ENCODE peak calls at places on chromosomes 4 and X, in four cellular contexts. One of them, this sample, is unnamed.

GRCh38 chr4:114883641-114884040 is 229.8 kb downstream of the NDST4 start:
- DNase-seq in GM12865: no peak
- DNase-seq in B cell: no peak
- DNase-seq in fibroblast of pulmonary artery: no peak
- DNase-seq in this sample: no peak

GRCh38 chr4:96301727-96302126 is 461.8 kb downstream of the PDHA2 start:
- DNase-seq in GM12865: no peak
- DNase-seq in fibroblast of pulmonary artery: no peak
- DNase-seq in B cell: no peak
- DNase-seq in this sample: no peak

GRCh38 chr4:6689506-6689960 is 4.1 kb upstream of the S100P start:
- DNase-seq in B cell: no peak
- DNase-seq in GM12865: no peak
- DNase-seq in fibroblast of pulmonary artery: no peak
- DNase-seq in this sample: peak

GRCh38 chr4:86497131-86497530 is 97.0 kb upstream of the PTPN13 start:
- DNase-seq in GM12865: peak
- DNase-seq in B cell: no peak
- DNase-seq in fibroblast of pulmonary artery: peak
- DNase-seq in this sample: no peak

GRCh38 chrX:119015407-119016242 is 41.2 kb downstream of the LONRF3 start:
- DNase-seq in fibroblast of pulmonary artery: peak
- DNase-seq in GM12865: peak
- DNase-seq in B cell: peak
- DNase-seq in this sample: peak

GRCh38 chr4:169236901-169237626 is 33.7 kb downstream of the SH3RF1 start:
- DNase-seq in GM12865: no peak
- DNase-seq in fibroblast of pulmonary artery: peak
- DNase-seq in B cell: no peak
- DNase-seq in this sample: no peak

GRCh38 chrX:142637206-142637605 is 388.5 kb upstream of the SPANXN4 start:
- DNase-seq in B cell: no peak
- DNase-seq in fibroblast of pulmonary artery: no peak
- DNase-seq in GM12865: no peak
- DNase-seq in this sample: no peak

GRCh38 chr4:8688041-8688907 is 95.7 kb downstream of the CPZ start:
- DNase-seq in fibroblast of pulmonary artery: peak
- DNase-seq in GM12865: no peak
- DNase-seq in B cell: no peak
- DNase-seq in this sample: peak

GRCh38 chr4:2412534-2412884 is 5.9 kb downstream of the ZFYVE28 start:
- DNase-seq in B cell: no peak
- DNase-seq in GM12865: peak
- DNase-seq in fibroblast of pulmonary artery: no peak
- DNase-seq in this sample: peak

GRCh38 chr4:11297201-11297600 is 131.5 kb downstream of the HS3ST1 start:
- DNase-seq in B cell: no peak
- DNase-seq in GM12865: no peak
- DNase-seq in fibroblast of pulmonary artery: peak
- DNase-seq in this sample: no peak

GRCh38 chr4:15778191-15778741 is at the start of gene CD38:
- DNase-seq in fibroblast of pulmonary artery: no peak
- DNase-seq in GM12865: peak
- DNase-seq in B cell: no peak
- DNase-seq in this sample: peak

GRCh38 chrX:47623540-47624027 is 3.9 kb upstream of the SYN1 start:
- DNase-seq in GM12865: no peak
- DNase-seq in B cell: no peak
- DNase-seq in fibroblast of pulmonary artery: peak
- DNase-seq in this sample: peak

GRCh38 chrX:106917830-106918500 is 2.2 kb upstream of the CLDN2 start:
- DNase-seq in GM12865: no peak
- DNase-seq in B cell: no peak
- DNase-seq in fibroblast of pulmonary artery: peak
- DNase-seq in this sample: peak

GRCh38 chr4:2441393-2442174 is 22.8 kb downstream of the CFAP99 start:
- DNase-seq in GM12865: peak
- DNase-seq in fibroblast of pulmonary artery: peak
- DNase-seq in B cell: peak
- DNase-seq in this sample: peak

GRCh38 chrX:48107717-48108116 is 22.7 kb upstream of the SPACA5B start:
- DNase-seq in fibroblast of pulmonary artery: no peak
- DNase-seq in B cell: no peak
- DNase-seq in GM12865: no peak
- DNase-seq in this sample: no peak

GRCh38 chr4:143511906-143512305 is 1.6 kb upstream of the SMARCA5 start:
- DNase-seq in GM12865: no peak
- DNase-seq in fibroblast of pulmonary artery: no peak
- DNase-seq in B cell: no peak
- DNase-seq in this sample: no peak

GRCh38 chr4:143514432-143514831 is 930 bp downstream of the SMARCA5 start:
- DNase-seq in fibroblast of pulmonary artery: peak
- DNase-seq in B cell: no peak
- DNase-seq in GM12865: peak
- DNase-seq in this sample: peak

GRCh38 chr4:143515905-143516304 is 2.4 kb downstream of the SMARCA5 start:
- DNase-seq in fibroblast of pulmonary artery: no peak
- DNase-seq in B cell: no peak
- DNase-seq in GM12865: no peak
- DNase-seq in this sample: no peak

GRCh38 chr4:143512978-143513313 is 556 bp upstream of the SMARCA5 start:
- DNase-seq in fibroblast of pulmonary artery: no peak
- DNase-seq in B cell: no peak
- DNase-seq in GM12865: no peak
- DNase-seq in this sample: peak

GRCh38 chr4:143513314-143514211 is at the start of gene SMARCA5:
- DNase-seq in B cell: peak
- DNase-seq in GM12865: peak
- DNase-seq in fibroblast of pulmonary artery: peak
- DNase-seq in this sample: peak
- TF ChIP-seq CTCF in B cell: no peak
- TF ChIP-seq CTCF in GM12865: no peak
- TF ChIP-seq CTCF in fibroblast of pulmonary artery: no peak
- TF ChIP-seq CTCF in this sample: no peak

DNA sequence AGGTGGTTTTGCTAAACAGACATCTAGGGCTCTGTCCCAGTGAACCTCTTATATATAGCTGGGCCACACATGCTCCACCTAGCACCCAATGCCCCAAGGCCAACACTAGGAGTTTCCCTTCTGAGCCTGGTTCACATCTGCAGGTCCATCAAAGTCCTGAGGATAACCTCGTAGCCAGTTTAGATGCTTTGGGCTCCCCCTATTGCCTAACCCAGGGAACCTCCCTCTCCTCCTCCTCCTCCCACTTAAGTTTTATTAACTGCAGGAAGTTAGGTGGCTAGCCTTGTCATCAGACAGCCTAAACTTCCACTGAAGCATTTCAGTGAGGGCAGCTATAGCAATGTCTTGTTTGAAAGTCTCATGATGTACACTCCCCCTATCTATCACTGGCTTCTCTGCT is 88.0 kb downstream of the GUCY2F start:
- DNase-seq in B cell: no peak
- DNase-seq in GM12865: peak
- DNase-seq in fibroblast of pulmonary artery: peak
- DNase-seq in this sample: no peak
- TF ChIP-seq CTCF in B cell: no peak
- TF ChIP-seq CTCF in GM12865: peak
- TF ChIP-seq CTCF in fibroblast of pulmonary artery: no peak
- TF ChIP-seq CTCF in this sample: no peak

DNA sequence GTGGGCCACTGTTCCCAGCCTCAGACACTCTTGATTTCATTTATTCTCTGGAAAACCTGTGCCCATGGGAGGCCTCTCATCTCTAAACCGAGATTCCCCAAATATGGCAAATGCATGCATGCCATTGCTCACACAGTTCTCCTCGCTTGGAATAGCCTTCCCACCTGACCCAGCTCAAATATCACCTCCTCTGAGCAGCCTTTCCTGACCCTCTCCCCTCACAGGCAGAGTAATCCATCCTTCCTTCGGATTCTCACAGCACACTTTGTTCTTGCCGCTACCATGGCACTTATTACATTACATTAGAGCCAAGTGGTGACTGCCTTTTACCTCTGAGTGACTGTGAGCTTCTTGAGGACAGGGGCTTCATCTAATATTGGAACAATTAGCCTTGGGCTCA is 209.5 kb downstream of the HS6ST2 start:
- DNase-seq in B cell: no peak
- DNase-seq in GM12865: no peak
- DNase-seq in fibroblast of pulmonary artery: no peak
- DNase-seq in this sample: no peak
- TF ChIP-seq CTCF in B cell: no peak
- TF ChIP-seq CTCF in GM12865: no peak
- TF ChIP-seq CTCF in fibroblast of pulmonary artery: no peak
- TF ChIP-seq CTCF in this sample: no peak

GRCh38 chr4:1249148-1249730 is 309 bp upstream of the CTBP1 start:
- DNase-seq in GM12865: peak
- DNase-seq in fibroblast of pulmonary artery: peak
- DNase-seq in B cell: peak
- DNase-seq in this sample: peak
- TF ChIP-seq CTCF in GM12865: no peak
- TF ChIP-seq CTCF in fibroblast of pulmonary artery: no peak
- TF ChIP-seq CTCF in B cell: no peak
- TF ChIP-seq CTCF in this sample: no peak

GRCh38 chrX:30715976-30716375 is 62.8 kb downstream of the GK start:
- DNase-seq in B cell: no peak
- DNase-seq in GM12865: no peak
- DNase-seq in fibroblast of pulmonary artery: no peak
- DNase-seq in this sample: no peak

GRCh38 chrX:30714138-30714537 is 60.9 kb downstream of the GK start:
- DNase-seq in B cell: no peak
- DNase-seq in fibroblast of pulmonary artery: no peak
- DNase-seq in GM12865: peak
- DNase-seq in this sample: no peak

GRCh38 chrX:30712214-30712613 is 59.0 kb downstream of the GK start:
- DNase-seq in fibroblast of pulmonary artery: no peak
- DNase-seq in GM12865: no peak
- DNase-seq in B cell: no peak
- DNase-seq in this sample: no peak

DNA sequence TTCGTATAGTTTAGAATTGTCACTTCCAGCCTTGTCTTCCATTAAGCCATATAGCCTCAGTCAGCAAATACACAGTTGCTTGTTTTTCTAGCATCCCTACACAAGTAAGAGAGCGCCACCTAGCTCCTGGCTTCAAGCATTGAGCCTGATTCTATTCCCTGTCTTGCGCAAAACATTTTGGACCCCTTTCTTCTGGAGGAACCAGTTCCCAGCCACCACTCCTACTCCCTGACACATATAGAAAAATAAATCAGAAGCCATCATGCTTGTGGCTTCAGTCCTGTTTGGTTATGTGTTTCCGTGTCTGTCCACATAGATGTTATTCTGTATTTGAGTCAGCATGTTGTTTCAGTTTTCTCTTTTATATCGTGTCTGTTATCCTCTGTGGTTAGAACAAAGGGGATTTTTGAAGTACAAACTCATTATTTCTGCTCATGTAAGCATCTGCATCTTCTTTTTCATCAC is 59.9 kb downstream of the GK start:
- DNase-seq in fibroblast of pulmonary artery: peak
- DNase-seq in B cell: no peak
- DNase-seq in GM12865: peak
- DNase-seq in this sample: peak
- TF ChIP-seq CTCF in fibroblast of pulmonary artery: peak
- TF ChIP-seq CTCF in B cell: peak
- TF ChIP-seq CTCF in GM12865: peak
- TF ChIP-seq CTCF in this sample: no peak

GRCh38 chr4:108874806-108875205 is 112.0 kb upstream of the ETNPPL start:
- DNase-seq in B cell: no peak
- DNase-seq in GM12865: no peak
- DNase-seq in fibroblast of pulmonary artery: no peak
- DNase-seq in this sample: no peak
- TF ChIP-seq CTCF in B cell: no peak
- TF ChIP-seq CTCF in GM12865: no peak
- TF ChIP-seq CTCF in fibroblast of pulmonary artery: no peak
- TF ChIP-seq CTCF in this sample: no peak

GRCh38 chrX:110045988-110046387 is 43.1 kb downstream of the TMEM164 start:
- DNase-seq in B cell: no peak
- DNase-seq in fibroblast of pulmonary artery: peak
- DNase-seq in GM12865: no peak
- DNase-seq in this sample: no peak
- TF ChIP-seq CTCF in B cell: no peak
- TF ChIP-seq CTCF in fibroblast of pulmonary artery: peak
- TF ChIP-seq CTCF in GM12865: no peak
- TF ChIP-seq CTCF in this sample: no peak

GRCh38 chr4:98341309-98341708 is 80.1 kb downstream of the RAP1GDS1 start:
- DNase-seq in B cell: no peak
- DNase-seq in GM12865: no peak
- DNase-seq in fibroblast of pulmonary artery: peak
- DNase-seq in this sample: no peak
- TF ChIP-seq CTCF in B cell: no peak
- TF ChIP-seq CTCF in GM12865: no peak
- TF ChIP-seq CTCF in fibroblast of pulmonary artery: peak
- TF ChIP-seq CTCF in this sample: no peak

DNA sequence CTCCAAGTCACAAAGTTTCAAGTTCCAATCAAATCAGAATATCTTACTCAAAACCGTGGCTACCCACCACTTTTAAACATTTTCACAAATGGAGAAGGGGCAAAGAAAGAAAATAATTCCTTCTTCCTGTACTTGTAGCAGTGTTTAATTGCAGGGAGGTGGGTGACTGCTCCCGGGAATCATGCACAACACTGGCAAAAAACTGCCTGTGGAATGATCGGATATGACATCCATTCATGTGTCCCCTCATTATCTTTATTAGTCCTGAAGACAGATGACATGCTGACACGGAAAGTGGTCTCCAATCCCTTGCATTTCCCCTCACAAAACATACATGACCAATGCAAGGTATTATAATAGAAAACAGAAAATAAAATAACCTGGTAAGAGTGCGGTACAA is 2.0 kb downstream of the TSPAN5 start:
- DNase-seq in fibroblast of pulmonary artery: no peak
- DNase-seq in B cell: no peak
- DNase-seq in GM12865: no peak
- DNase-seq in this sample: no peak
- TF ChIP-seq CTCF in fibroblast of pulmonary artery: no peak
- TF ChIP-seq CTCF in B cell: no peak
- TF ChIP-seq CTCF in GM12865: no peak
- TF ChIP-seq CTCF in this sample: no peak

DNA sequence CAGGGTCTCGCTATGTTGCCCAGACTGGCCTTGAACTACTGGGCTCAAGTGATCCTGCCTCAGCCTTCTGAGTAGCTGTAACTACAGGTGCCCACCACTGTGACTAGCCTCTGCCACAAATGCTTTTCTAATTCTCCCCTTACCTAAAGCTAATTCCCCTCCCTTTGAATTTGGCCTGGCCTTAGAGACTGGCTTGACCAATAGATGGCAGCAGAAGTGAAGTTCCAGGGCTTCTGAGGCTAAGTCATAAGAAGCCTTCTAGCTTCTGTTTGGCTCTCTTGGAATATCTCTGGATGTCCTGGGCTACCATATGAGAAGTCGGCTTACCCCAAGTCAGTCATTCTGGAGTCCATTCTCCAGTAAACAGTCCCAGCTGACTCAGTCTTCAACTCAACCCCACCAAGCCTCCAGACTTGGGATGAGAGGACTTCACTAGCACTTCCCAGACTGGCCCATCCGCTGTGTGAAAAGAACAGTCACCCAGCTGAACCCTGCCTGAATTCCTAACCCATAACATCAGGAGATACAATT is 61.0 kb downstream of the HPRT1 start:
- DNase-seq in B cell: no peak
- DNase-seq in fibroblast of pulmonary artery: peak
- DNase-seq in GM12865: peak
- DNase-seq in this sample: no peak
- TF ChIP-seq CTCF in B cell: no peak
- TF ChIP-seq CTCF in fibroblast of pulmonary artery: peak
- TF ChIP-seq CTCF in GM12865: peak
- TF ChIP-seq CTCF in this sample: no peak

This sample was measured in activated CD8-positive, alpha-beta T cell treated with anti-CD3 and anti-CD28 coated beads for 36 hours.